ENCODE peak calls at places on chromosomes 12 and 14, in four cellular contexts. J is IMR-90; L is stimulated activated CD4-positive, alpha-beta T cell treated with anti-CD3 and anti-CD28 coated beads, Interleukin-1b, Interleukin-23, amount 100 ng/mL, for 1 hour; P is Peyer's patch. O is an unnamed sample.

GRCh38 chr12:20368653-20369163 is 371 bp downstream of the PDE3A start:
- DNase-seq in J (peak), L (no peak), P (no peak), O (no peak)

GRCh38 chr12:48817957-48818830 is at the start of gene CACNB3:
- DNase-seq in J (peak), L (peak), P (peak), O (no peak)

GRCh38 chr12:6767592-6768384 is 1.6 kb downstream of the PTMS start:
- DNase-seq in J (peak), L (no peak), P (no peak), O (no peak)

GRCh38 chr14:105879503-105879866 is 353.1 kb downstream of the TMEM121 start:
- DNase-seq in J (no peak), L (no peak), P (peak), O (no peak)

GRCh38 chr12:54163147-54163546 is 25.6 kb downstream of the SMUG1 start:
- DNase-seq in J (no peak), L (no peak), P (no peak), O (no peak)

GRCh38 chr12:75658826-75659823 is 147.7 kb upstream of the KRR1 start:
- DNase-seq in J (peak), L (no peak), P (no peak), O (no peak)

GRCh38 chr14:100618763-100619320 is 31.6 kb upstream of the BEGAIN start:
- DNase-seq in J (no peak), L (no peak), P (no peak), O (peak)

GRCh38 chr14:74860899-74861733 is 14.8 kb downstream of the PROX2 start:
- DNase-seq in J (peak), L (peak), P (peak), O (peak)

GRCh38 chr12:61412209-61412608 is 848.0 kb upstream of the USP15 start:
- DNase-seq in J (no peak), L (no peak), P (no peak), O (no peak)

GRCh38 chr14:87233806-87234384 is 759.1 kb downstream of the GALC start:
- DNase-seq in J (no peak), L (no peak), P (no peak), O (no peak)

GRCh38 chr12:67892289-67892688 is 97.0 kb upstream of the IFNG-AS1 start:
- DNase-seq in J (no peak), L (no peak), P (no peak), O (no peak)

GRCh38 chr12:538731-539539 is 79.2 kb downstream of the B4GALNT3 start:
- DNase-seq in J (peak), L (no peak), P (no peak), O (no peak)